ENCODE peak calls at places on chromosomes 4 and X, in eight cellular contexts. One of them, this sample, is unnamed.

GRCh38 chrX:150616863-150617198 is 48.4 kb downstream of the MTM1 start:
- DNase-seq in transverse colon: no peak
- DNase-seq in left lung: no peak
- DNase-seq in skeletal muscle cell: no peak
- DNase-seq in AG09309: no peak
- DNase-seq in MM.1S: no peak
- DNase-seq in H7: no peak
- DNase-seq in right cardiac atrium: no peak
- DNase-seq in this sample: no peak

GRCh38 chr4:85725727-85726170 is 250.8 kb downstream of the ARHGAP24 start:
- DNase-seq in AG09309: no peak
- DNase-seq in left lung: peak; percentile 44
- DNase-seq in transverse colon: peak; percentile 8
- DNase-seq in right cardiac atrium: peak; percentile 77
- DNase-seq in MM.1S: peak; percentile 22
- DNase-seq in H7: no peak
- DNase-seq in skeletal muscle cell: no peak
- DNase-seq in this sample: no peak

GRCh38 chr4:19615086-19615689 is 636.5 kb upstream of the SLIT2 start:
- DNase-seq in left lung: no peak
- DNase-seq in skeletal muscle cell: no peak
- DNase-seq in H7: no peak
- DNase-seq in MM.1S: peak; percentile 77
- DNase-seq in right cardiac atrium: no peak
- DNase-seq in AG09309: no peak
- DNase-seq in transverse colon: no peak
- DNase-seq in this sample: no peak

GRCh38 chrX:7155163-7155562 is 7.2 kb upstream of the PUDP start:
- DNase-seq in transverse colon: no peak
- DNase-seq in AG09309: no peak
- DNase-seq in left lung: no peak
- DNase-seq in skeletal muscle cell: no peak
- DNase-seq in MM.1S: no peak
- DNase-seq in right cardiac atrium: no peak
- DNase-seq in H7: no peak
- DNase-seq in this sample: no peak

GRCh38 chrX:70434914-70435586 is 9.6 kb upstream of the DLG3 start:
- DNase-seq in MM.1S: peak; percentile 75
- DNase-seq in skeletal muscle cell: no peak
- DNase-seq in right cardiac atrium: peak; percentile 65
- DNase-seq in H7: no peak
- DNase-seq in AG09309: no peak
- DNase-seq in left lung: no peak
- DNase-seq in transverse colon: no peak
- DNase-seq in this sample: no peak

GRCh38 chr4:78293841-78294301 is 236.7 kb downstream of the FRAS1 start:
- DNase-seq in H7: no peak
- DNase-seq in AG09309: no peak
- DNase-seq in left lung: no peak
- DNase-seq in right cardiac atrium: no peak
- DNase-seq in MM.1S: no peak
- DNase-seq in transverse colon: no peak
- DNase-seq in skeletal muscle cell: peak; percentile 80
- DNase-seq in this sample: no peak

GRCh38 chr4:41545238-41545637 is 7.3 kb downstream of the LIMCH1 start:
- DNase-seq in left lung: no peak
- DNase-seq in right cardiac atrium: no peak
- DNase-seq in transverse colon: no peak
- DNase-seq in AG09309: no peak
- DNase-seq in MM.1S: no peak
- DNase-seq in skeletal muscle cell: no peak
- DNase-seq in H7: no peak
- DNase-seq in this sample: no peak

GRCh38 chr4:6087669-6088068 is 69.4 kb upstream of the C4orf50 start:
- DNase-seq in right cardiac atrium: no peak
- DNase-seq in transverse colon: no peak
- DNase-seq in left lung: no peak
- DNase-seq in skeletal muscle cell: no peak
- DNase-seq in MM.1S: no peak
- DNase-seq in AG09309: no peak
- DNase-seq in H7: peak; percentile 80
- DNase-seq in this sample: no peak

GRCh38 chr4:123976285-123976684 is 579.7 kb downstream of the SPRY1 start:
- DNase-seq in transverse colon: no peak
- DNase-seq in H7: no peak
- DNase-seq in left lung: no peak
- DNase-seq in AG09309: no peak
- DNase-seq in MM.1S: peak; percentile 47
- DNase-seq in right cardiac atrium: no peak
- DNase-seq in skeletal muscle cell: peak; percentile 28
- DNase-seq in this sample: no peak

GRCh38 chrX:39477438-39478120 is 620.2 kb downstream of the BCOR start:
- DNase-seq in transverse colon: peak; percentile 35
- DNase-seq in skeletal muscle cell: no peak
- DNase-seq in AG09309: no peak
- DNase-seq in H7: peak; percentile 88
- DNase-seq in right cardiac atrium: peak; percentile 89
- DNase-seq in MM.1S: no peak
- DNase-seq in left lung: no peak
- DNase-seq in this sample: no peak

GRCh38 chr4:82710202-82710929 is 88.2 kb downstream of the SCD5 start:
- DNase-seq in H7: peak; percentile 36
- DNase-seq in AG09309: no peak
- DNase-seq in transverse colon: no peak
- DNase-seq in left lung: no peak
- DNase-seq in right cardiac atrium: no peak
- DNase-seq in skeletal muscle cell: no peak
- DNase-seq in MM.1S: no peak
- DNase-seq in this sample: no peak

GRCh38 chrX:348461-349117 is 30.0 kb upstream of the GTPBP6 start:
- DNase-seq in AG09309: no peak
- DNase-seq in MM.1S: no peak
- DNase-seq in H7: no peak
- DNase-seq in skeletal muscle cell: no peak
- DNase-seq in left lung: no peak
- DNase-seq in right cardiac atrium: peak; percentile 36
- DNase-seq in transverse colon: no peak
- DNase-seq in this sample: no peak

DNA sequence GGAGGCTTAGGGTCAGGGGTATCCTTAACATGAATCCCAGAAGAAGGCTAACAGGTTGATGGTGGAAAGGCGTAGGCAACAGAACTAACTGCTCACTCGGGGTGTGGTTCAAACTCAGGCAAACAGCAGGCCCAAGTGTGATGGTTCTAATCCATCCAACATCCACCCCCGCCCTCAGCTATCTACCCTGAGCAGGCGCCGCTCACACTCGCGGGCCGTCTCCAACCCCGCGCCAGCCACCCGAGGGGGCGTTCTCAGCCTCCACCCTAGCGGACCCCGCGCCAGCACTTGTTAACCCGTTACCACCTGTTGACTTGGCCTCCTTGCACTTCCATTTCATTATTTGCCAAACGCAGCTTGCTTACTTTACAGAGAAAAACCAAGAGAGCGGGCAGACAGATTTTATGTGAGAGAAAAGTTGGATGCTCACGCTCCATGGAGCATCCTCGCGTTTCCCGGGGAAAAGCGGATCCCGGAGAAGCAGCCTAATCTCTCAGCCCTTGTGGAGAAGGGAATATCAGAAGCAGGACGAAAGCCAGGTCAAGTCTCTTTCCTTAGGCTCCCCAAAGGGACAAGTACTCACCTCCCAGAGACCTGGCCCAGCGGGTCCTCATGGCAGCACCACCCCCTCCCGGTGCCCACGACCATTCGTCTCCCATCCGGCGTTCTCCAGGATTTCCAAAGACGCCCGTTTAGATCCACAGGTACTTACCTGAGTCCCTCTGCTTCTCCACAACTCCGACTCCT is 757 bp downstream of the SNCA start:
- DNase-seq in transverse colon: no peak
- DNase-seq in right cardiac atrium: no peak
- DNase-seq in H7: peak; percentile 51
- DNase-seq in AG09309: no peak
- DNase-seq in left lung: no peak
- DNase-seq in MM.1S: no peak
- DNase-seq in skeletal muscle cell: no peak
- DNase-seq in this sample: no peak
- H3K4me3 ChIP-seq in transverse colon: peak overlapping the region; percentile 62
- H3K4me3 ChIP-seq in right cardiac atrium: peak overlapping the region; percentile 73
- H3K4me3 ChIP-seq in H7: peak overlapping the region; percentile 77
- H3K4me3 ChIP-seq in AG09309: no peak overlapping the region
- H3K4me3 ChIP-seq in left lung: peak overlapping the region; percentile 63
- H3K4me3 ChIP-seq in MM.1S: no peak overlapping the region
- H3K4me3 ChIP-seq in skeletal muscle cell: peak overlapping the region; percentile 57
- H3K4me3 ChIP-seq in this sample: no peak overlapping the region

GRCh38 chrX:72120798-72121197 is 10.9 kb downstream of the RTL5 start:
- DNase-seq in transverse colon: no peak
- DNase-seq in skeletal muscle cell: no peak
- DNase-seq in left lung: no peak
- DNase-seq in H7: no peak
- DNase-seq in right cardiac atrium: no peak
- DNase-seq in MM.1S: no peak
- DNase-seq in AG09309: no peak
- DNase-seq in this sample: no peak
- H3K4me3 ChIP-seq in transverse colon: no peak overlapping the region
- H3K4me3 ChIP-seq in skeletal muscle cell: no peak overlapping the region
- H3K4me3 ChIP-seq in left lung: no peak overlapping the region
- H3K4me3 ChIP-seq in H7: no peak overlapping the region
- H3K4me3 ChIP-seq in right cardiac atrium: no peak overlapping the region
- H3K4me3 ChIP-seq in MM.1S: no peak overlapping the region
- H3K4me3 ChIP-seq in AG09309: no peak overlapping the region
- H3K4me3 ChIP-seq in this sample: no peak overlapping the region

DNA sequence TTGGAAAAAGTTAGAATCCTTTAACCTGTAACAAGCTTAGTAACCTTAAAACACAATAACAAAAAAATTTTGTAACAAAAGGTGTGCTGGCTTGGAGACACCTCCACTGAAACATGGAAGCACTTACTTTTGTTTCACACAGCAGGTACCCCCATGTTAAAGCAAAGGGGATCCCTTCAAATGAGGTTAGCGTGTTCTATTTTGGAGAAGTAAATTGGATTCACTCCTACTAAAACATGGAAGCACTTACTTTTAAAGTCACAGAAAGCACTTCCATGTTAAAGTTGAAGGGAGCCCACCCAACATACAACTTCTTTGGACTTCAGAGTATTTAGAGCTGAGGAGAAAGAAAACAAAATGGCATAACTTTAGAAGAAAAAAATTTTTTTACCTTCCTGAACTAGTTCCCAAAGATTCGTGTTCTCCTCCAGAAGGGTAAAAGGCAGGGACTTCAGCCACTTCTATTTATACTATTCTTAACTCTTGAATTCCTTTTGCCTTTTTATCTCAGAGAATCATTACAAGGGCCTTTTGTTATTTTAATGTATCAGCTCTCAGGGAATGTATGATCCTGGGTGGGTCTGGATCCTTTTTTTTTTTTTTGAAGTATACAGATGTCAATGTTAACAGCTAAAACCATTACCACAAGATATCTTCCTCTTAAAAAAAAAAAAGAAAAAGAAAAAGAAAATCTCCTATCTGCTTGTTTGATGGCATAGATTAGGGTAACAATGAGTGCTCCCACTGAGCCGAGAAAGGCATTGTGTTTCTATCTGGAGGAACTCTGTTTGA is 11.5 kb downstream of the LARP7 start:
- DNase-seq in H7: no peak
- DNase-seq in left lung: no peak
- DNase-seq in MM.1S: no peak
- DNase-seq in right cardiac atrium: no peak
- DNase-seq in skeletal muscle cell: no peak
- DNase-seq in AG09309: no peak
- DNase-seq in transverse colon: no peak
- DNase-seq in this sample: no peak
- H3K4me3 ChIP-seq in H7: peak overlapping the region; percentile 71
- H3K4me3 ChIP-seq in left lung: no peak overlapping the region
- H3K4me3 ChIP-seq in MM.1S: no peak overlapping the region
- H3K4me3 ChIP-seq in right cardiac atrium: no peak overlapping the region
- H3K4me3 ChIP-seq in skeletal muscle cell: no peak overlapping the region
- H3K4me3 ChIP-seq in AG09309: no peak overlapping the region
- H3K4me3 ChIP-seq in transverse colon: no peak overlapping the region
- H3K4me3 ChIP-seq in this sample: no peak overlapping the region

GRCh38 chr4:143700060-143700419 is 435 bp downstream of the FREM3 start:
- DNase-seq in AG09309: no peak
- DNase-seq in right cardiac atrium: peak; percentile 74
- DNase-seq in left lung: no peak
- DNase-seq in skeletal muscle cell: no peak
- DNase-seq in MM.1S: no peak
- DNase-seq in transverse colon: no peak
- DNase-seq in H7: peak; percentile 56
- DNase-seq in this sample: no peak

GRCh38 chr4:143700420-143701352 is at the start of gene FREM3:
- DNase-seq in skeletal muscle cell: no peak
- DNase-seq in right cardiac atrium: peak; percentile 53
- DNase-seq in H7: peak; percentile 68
- DNase-seq in AG09309: no peak
- DNase-seq in left lung: no peak
- DNase-seq in transverse colon: no peak
- DNase-seq in MM.1S: no peak
- DNase-seq in this sample: peak; percentile 12

GRCh38 chr4:143693856-143694255 is 6.6 kb downstream of the FREM3 start:
- DNase-seq in skeletal muscle cell: no peak
- DNase-seq in AG09309: no peak
- DNase-seq in MM.1S: no peak
- DNase-seq in transverse colon: no peak
- DNase-seq in H7: no peak
- DNase-seq in right cardiac atrium: no peak
- DNase-seq in left lung: no peak
- DNase-seq in this sample: no peak

GRCh38 chr4:143701365-143701764 is 890 bp upstream of the FREM3 start:
- DNase-seq in transverse colon: no peak
- DNase-seq in right cardiac atrium: no peak
- DNase-seq in MM.1S: peak; percentile 77
- DNase-seq in H7: no peak
- DNase-seq in left lung: no peak
- DNase-seq in AG09309: no peak
- DNase-seq in skeletal muscle cell: no peak
- DNase-seq in this sample: peak; percentile 42

DNA sequence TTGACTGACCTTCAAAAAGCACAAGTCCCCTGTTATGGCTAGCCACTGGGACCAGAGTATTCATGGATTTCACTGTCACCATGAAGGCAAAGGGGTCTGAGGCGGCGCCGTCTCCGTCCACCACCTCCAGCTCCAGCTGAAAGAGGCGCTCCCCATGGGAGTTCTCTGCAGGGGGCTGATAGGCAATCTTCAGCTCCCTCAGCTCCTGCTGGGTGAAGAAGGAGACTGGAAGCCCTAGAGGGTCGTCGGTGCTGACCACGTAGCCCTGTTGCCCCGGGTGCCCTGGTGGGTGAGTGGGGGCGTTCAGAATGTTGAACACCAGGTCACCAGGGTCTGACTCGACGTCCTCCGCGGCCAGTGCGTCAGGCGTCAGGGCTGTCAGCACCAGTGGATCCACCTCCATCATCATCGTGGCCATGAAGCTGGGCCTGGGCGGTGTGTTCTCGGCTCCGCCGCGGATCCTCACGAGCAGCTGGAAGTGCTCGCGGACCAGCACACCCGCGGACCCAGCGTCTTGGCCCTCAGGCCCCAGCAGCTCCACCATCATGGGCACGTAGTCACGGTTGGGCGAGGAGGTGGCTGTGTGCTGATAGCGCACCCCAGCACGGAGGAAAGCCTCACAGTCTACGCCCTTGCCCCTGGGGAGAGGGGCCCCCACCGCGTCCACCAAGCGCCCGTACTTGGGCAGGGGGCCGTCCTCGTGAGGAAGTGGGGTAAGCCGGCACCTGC is 980 bp downstream of the FREM3 start:
- DNase-seq in MM.1S: no peak
- DNase-seq in left lung: no peak
- DNase-seq in H7: peak; percentile 44
- DNase-seq in AG09309: no peak
- DNase-seq in skeletal muscle cell: no peak
- DNase-seq in right cardiac atrium: peak; percentile 58
- DNase-seq in transverse colon: no peak
- DNase-seq in this sample: no peak
- H3K4me3 ChIP-seq in MM.1S: no peak overlapping the region
- H3K4me3 ChIP-seq in left lung: peak overlapping the region; percentile 16
- H3K4me3 ChIP-seq in H7: peak overlapping the region; percentile 49
- H3K4me3 ChIP-seq in AG09309: no peak overlapping the region
- H3K4me3 ChIP-seq in skeletal muscle cell: no peak overlapping the region
- H3K4me3 ChIP-seq in right cardiac atrium: peak overlapping the region; percentile 30
- H3K4me3 ChIP-seq in transverse colon: peak overlapping the region; percentile 39
- H3K4me3 ChIP-seq in this sample: no peak overlapping the region